ENCODE peak calls at places on chromosome 4, in five cellular contexts. O, J, A, I and V are unnamed samples. For H3K4me1, the result is how much of the 10 kb centered on the place peaks cover.

GRCh38 chr4:120963449-120963848 is 40.9 kb upstream of the PRDM5 start:
- DNase-seq in J (no peak), I (no peak), O (no peak), A (no peak), V (no peak)

GRCh38 chr4:115851918-115852766 is 738.7 kb upstream of the NDST4 start:
- DNase-seq in A (no peak), O (no peak), J (no peak), I (no peak), V (no peak)

GRCh38 chr4:83535945-83536648 is at the start of gene GPAT3:
- DNase-seq in J (peak), A (peak), I (peak), O (peak), V (peak)

GRCh38 chr4:8594097-8595038 is 1.8 kb downstream of the CPZ start:
- DNase-seq in A (peak), O (no peak), I (peak), J (no peak), V (no peak)

GRCh38 chr4:99617374-99617773 is 40.3 kb downstream of the C4orf54 start:
- DNase-seq in O (no peak), I (no peak), J (no peak), A (peak), V (no peak)

GRCh38 chr4:47031011-47031678 is at the start of gene GABRB1:
- DNase-seq in O (no peak), A (peak), J (peak), I (peak), V (peak)

GRCh38 chr4:91070736-91071135 is 943.5 kb downstream of the CCSER1 start:
- DNase-seq in A (no peak), O (no peak), I (no peak), J (no peak), V (no peak)

GRCh38 chr4:121726642-121727268 is 30.0 kb upstream of the ANXA5 start:
- DNase-seq in O (no peak), I (no peak), J (no peak), A (peak), V (no peak)

GRCh38 chr4:73223258-73223651 is 35.3 kb downstream of the ANKRD17 start:
- DNase-seq in J (no peak), I (no peak), O (no peak), A (no peak), V (no peak)

GRCh38 chr4:167838686-167839085 is 253.7 kb upstream of the ANXA10 start:
- DNase-seq in I (no peak), J (no peak), A (peak), O (no peak), V (no peak)

GRCh38 chr4:122576261-122577188 is 44.3 kb downstream of the IL21 start:
- DNase-seq in O (no peak), J (no peak), I (no peak), A (peak), V (no peak)

GRCh38 chr4:26141916-26142638 is 178.7 kb upstream of the RBPJ start:
- DNase-seq in A (peak), I (peak), O (no peak), J (no peak), V (peak)

GRCh38 chr4:52890401-52890791 is 28.3 kb downstream of the RASL11B start:
- DNase-seq in I (no peak), J (no peak), A (no peak), O (no peak), V (no peak)

GRCh38 chr4:172950990-172951389 is 217.6 kb upstream of the GALNT7 start:
- DNase-seq in I (no peak), A (no peak), J (no peak), O (no peak), V (no peak)

GRCh38 chr4:12968345-12968744 is 515.8 kb downstream of the RAB28 start:
- DNase-seq in O (no peak), J (no peak), I (no peak), A (no peak), V (no peak)

DNA sequence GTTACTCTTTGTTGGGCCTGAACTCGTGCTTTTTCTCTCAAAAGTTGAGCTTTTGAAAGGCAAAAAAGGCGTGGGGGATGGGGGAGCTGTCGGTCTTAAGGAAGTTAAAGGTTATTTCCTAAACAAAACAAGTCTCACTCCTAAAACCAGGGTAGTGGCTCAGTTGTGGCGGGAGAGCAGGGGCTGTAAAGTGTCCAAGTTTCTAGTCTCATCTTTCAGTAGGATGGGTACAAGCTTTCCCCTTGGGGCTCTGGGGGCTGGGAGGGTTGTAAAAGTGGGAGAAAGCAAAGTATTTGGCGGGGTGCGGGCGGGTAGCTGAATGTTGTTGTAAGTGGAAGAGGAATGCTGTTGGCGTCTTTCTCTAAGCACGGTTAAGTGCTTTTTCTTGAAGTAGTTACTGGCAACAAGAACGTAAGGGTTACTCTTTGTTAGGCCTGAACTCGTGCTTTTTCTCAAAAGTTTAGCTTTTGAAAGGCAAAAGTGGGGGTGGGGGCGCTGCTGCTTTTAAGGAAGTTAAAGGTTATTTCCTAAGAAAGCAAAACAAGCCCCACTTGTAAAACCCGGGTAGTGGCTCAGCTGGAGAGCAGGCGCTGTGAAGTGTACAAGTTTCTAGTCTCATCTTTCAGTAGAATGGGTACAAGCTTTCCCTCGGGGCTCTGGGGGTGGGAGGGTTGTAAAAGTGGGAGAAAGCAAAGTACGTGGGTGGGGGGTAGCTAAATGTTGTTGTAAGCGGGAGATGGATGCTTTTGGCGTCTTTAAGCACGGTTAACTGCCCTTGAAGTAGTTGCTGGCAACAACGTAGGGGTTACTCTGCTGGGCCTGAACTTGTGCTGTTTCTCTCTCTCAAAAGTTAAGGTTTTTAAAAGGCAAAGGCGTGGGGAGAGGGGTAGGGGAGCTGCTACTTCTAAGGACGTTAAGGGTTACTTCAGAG is 1.1 kb upstream of the WDR1 start:
- DNase-seq in J (no peak), A (peak), I (peak), O (no peak), V (no peak)
- H3K4me1 ChIP-seq in J (under half), A (under half), I (under half), O (half or more), V (under half)

GRCh38 chr4:53931423-53932060 is 132.9 kb downstream of the CHIC2 start:
- DNase-seq in I (no peak), O (no peak), A (no peak), J (no peak), V (no peak)
- H3K4me1 ChIP-seq in I (under half), O (under half), A (under half), J (under half), V (under half)

GRCh38 chr4:108054025-108054424 is 64.3 kb downstream of the HADH start:
- DNase-seq in J (no peak), I (no peak), O (no peak), A (no peak), V (no peak)

GRCh38 chr4:108053281-108053701 is 63.6 kb downstream of the HADH start:
- DNase-seq in J (no peak), A (no peak), O (no peak), I (no peak), V (no peak)

GRCh38 chr4:108058685-108059440 is 69.2 kb downstream of the HADH start:
- DNase-seq in J (no peak), A (peak), I (no peak), O (no peak), V (no peak)

GRCh38 chr4:108055787-108056186 is 66.1 kb downstream of the HADH start:
- DNase-seq in O (no peak), I (no peak), J (no peak), A (no peak), V (no peak)

DNA sequence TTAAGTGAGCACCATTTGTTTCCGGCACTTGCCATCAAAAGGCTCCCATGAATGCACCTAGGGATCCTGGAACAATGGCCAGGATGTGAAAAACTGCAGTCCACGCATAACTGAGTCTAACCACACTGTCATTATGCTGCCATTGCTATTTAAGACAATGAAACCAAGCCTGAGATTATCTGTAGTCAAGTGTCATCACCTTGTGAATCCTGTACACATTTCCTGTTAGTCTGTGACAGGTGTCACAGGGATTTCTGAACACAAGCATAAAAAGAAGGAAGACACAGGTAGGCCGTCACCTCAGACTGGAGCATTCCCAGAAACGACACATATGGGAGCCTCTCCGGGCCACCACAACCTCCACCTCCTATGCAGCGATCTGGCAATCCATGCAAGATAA is 66.7 kb downstream of the HADH start:
- DNase-seq in J (no peak), A (no peak), I (no peak), O (no peak), V (no peak)
- H3K4me1 ChIP-seq in J (under half), A (under half), I (under half), O (half or more), V (under half)

GRCh38 chr4:54101190-54102041 is 1.5 kb downstream of the GSX2 start:
- DNase-seq in A (no peak), I (no peak), O (no peak), J (no peak), V (no peak)

GRCh38 chr4:54098375-54098774 is 1.6 kb upstream of the GSX2 start:
- DNase-seq in A (no peak), I (no peak), J (no peak), O (no peak), V (no peak)

GRCh38 chr4:54100607-54101189 is 735 bp downstream of the GSX2 start:
- DNase-seq in A (no peak), O (no peak), I (no peak), J (no peak), V (no peak)

GRCh38 chr4:54099959-54100606 is at the start of gene GSX2:
- DNase-seq in J (no peak), I (no peak), O (no peak), A (no peak), V (peak)

DNA sequence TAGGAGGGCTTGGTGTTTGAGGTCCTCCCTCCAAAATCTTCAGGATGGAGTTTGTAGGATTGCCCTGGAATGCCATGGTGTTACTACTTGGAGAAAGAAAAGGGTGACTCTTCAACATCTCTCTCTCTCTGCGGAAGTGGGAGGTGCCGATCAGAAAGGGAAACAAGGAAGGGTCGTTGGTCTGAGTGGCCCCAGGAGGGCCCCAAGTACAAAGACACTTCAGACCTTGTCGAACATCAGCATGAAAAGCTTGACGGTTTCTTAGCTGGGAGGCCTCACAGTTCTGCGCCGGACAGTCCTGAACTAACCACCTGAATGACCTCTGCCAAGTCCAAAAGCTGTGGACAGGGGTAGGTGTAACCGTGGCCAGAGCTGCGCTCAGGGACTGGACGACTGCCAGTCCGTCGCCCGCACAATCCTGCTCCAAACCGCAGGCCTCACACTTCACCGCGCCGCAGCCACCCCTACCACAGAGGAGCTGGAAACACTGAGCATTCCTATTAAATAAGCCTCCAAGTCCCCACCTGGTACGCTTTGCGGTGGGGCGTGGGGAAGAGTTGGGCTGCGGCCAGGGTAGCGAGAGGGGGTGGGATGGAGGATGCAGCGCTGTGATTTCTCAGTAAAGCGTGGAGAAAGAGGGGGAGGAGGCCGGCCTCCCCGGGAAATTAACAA is 540 bp upstream of the GSX2 start:
- DNase-seq in A (no peak), O (no peak), I (no peak), J (no peak), V (no peak)
- H3K4me1 ChIP-seq in A (under half), O (under half), I (under half), J (under half), V (under half)

GRCh38 chr4:176270669-176271068 is 1.6 kb upstream of the ASB5 start:
- DNase-seq in I (no peak), J (no peak), A (peak), O (no peak), V (no peak)

GRCh38 chr4:176272799-176273198 is 3.8 kb upstream of the ASB5 start:
- DNase-seq in I (no peak), A (no peak), O (no peak), J (no peak), V (no peak)

GRCh38 chr4:176273741-176274140 is 4.7 kb upstream of the ASB5 start:
- DNase-seq in O (no peak), A (no peak), J (no peak), I (no peak), V (no peak)

GRCh38 chr4:176274441-176274840 is 5.4 kb upstream of the ASB5 start:
- DNase-seq in O (no peak), I (no peak), J (no peak), A (peak), V (no peak)

GRCh38 chr4:176271749-176272148 is 2.7 kb upstream of the ASB5 start:
- DNase-seq in J (no peak), O (no peak), I (no peak), A (peak), V (no peak)
- H3K4me1 ChIP-seq in J (under half), O (under half), I (under half), A (under half), V (under half)

GRCh38 chr4:2630556-2631273 is 94.3 kb downstream of the FAM193A start:
- DNase-seq in J (peak), I (no peak), A (no peak), O (no peak), V (no peak)
- H3K4me1 ChIP-seq in J (under half), I (under half), A (under half), O (under half), V (under half)